ENCODE peak calls at places on chromosome 17, in five cellular contexts. One of them, this sample, is unnamed.

GRCh38 chr17:7717756-7718350 is 309 bp downstream of the DNAH2 start:
- DNase-seq in tibial artery: no peak
- DNase-seq in GM10248: no peak
- DNase-seq in mesothelial cell of epicardium: no peak
- DNase-seq in astrocyte of the cerebellum: no peak
- DNase-seq in this sample: no peak

GRCh38 chr17:57203076-57203475 is 53.2 kb upstream of the MSI2 start:
- DNase-seq in GM10248: no peak
- DNase-seq in tibial artery: no peak
- DNase-seq in mesothelial cell of epicardium: no peak
- DNase-seq in astrocyte of the cerebellum: no peak
- DNase-seq in this sample: no peak

GRCh38 chr17:1673041-1673790 is 11.5 kb downstream of the PRPF8 start:
- DNase-seq in astrocyte of the cerebellum: no peak
- DNase-seq in mesothelial cell of epicardium: no peak
- DNase-seq in tibial artery: no peak
- DNase-seq in GM10248: no peak
- DNase-seq in this sample: no peak

GRCh38 chr17:79528592-79529125 is 82.2 kb downstream of the RBFOX3 start:
- DNase-seq in GM10248: no peak
- DNase-seq in mesothelial cell of epicardium: no peak
- DNase-seq in tibial artery: no peak
- DNase-seq in astrocyte of the cerebellum: no peak
- DNase-seq in this sample: no peak

GRCh38 chr17:76868669-76869208 is 535 bp downstream of the MGAT5B start:
- DNase-seq in mesothelial cell of epicardium: no peak
- DNase-seq in GM10248: no peak
- DNase-seq in tibial artery: no peak
- DNase-seq in astrocyte of the cerebellum: no peak
- DNase-seq in this sample: no peak

GRCh38 chr17:21294321-21295035 is 10.0 kb downstream of the MAP2K3 start:
- DNase-seq in GM10248: no peak
- DNase-seq in mesothelial cell of epicardium: no peak
- DNase-seq in astrocyte of the cerebellum: no peak
- DNase-seq in tibial artery: no peak
- DNase-seq in this sample: no peak

GRCh38 chr17:73278465-73279453 is 17.1 kb upstream of the CPSF4L start:
- DNase-seq in astrocyte of the cerebellum: no peak
- DNase-seq in GM10248: no peak
- DNase-seq in tibial artery: no peak
- DNase-seq in mesothelial cell of epicardium: peak
- DNase-seq in this sample: no peak

GRCh38 chr17:35666967-35667552 is 64.4 kb upstream of the RASL10B start:
- DNase-seq in astrocyte of the cerebellum: no peak
- DNase-seq in GM10248: no peak
- DNase-seq in tibial artery: no peak
- DNase-seq in mesothelial cell of epicardium: no peak
- DNase-seq in this sample: no peak

GRCh38 chr17:29827179-29827578 is 102.8 kb downstream of the SSH2 start:
- DNase-seq in astrocyte of the cerebellum: no peak
- DNase-seq in mesothelial cell of epicardium: no peak
- DNase-seq in GM10248: no peak
- DNase-seq in tibial artery: no peak
- DNase-seq in this sample: no peak

GRCh38 chr17:36019423-36019822 is 1.7 kb upstream of the CCL23 start:
- DNase-seq in GM10248: no peak
- DNase-seq in mesothelial cell of epicardium: no peak
- DNase-seq in tibial artery: no peak
- DNase-seq in astrocyte of the cerebellum: no peak
- DNase-seq in this sample: no peak

GRCh38 chr17:55635253-55635766 is 87.4 kb downstream of the TMEM100 start:
- DNase-seq in GM10248: no peak
- DNase-seq in astrocyte of the cerebellum: no peak
- DNase-seq in tibial artery: no peak
- DNase-seq in mesothelial cell of epicardium: no peak
- DNase-seq in this sample: no peak

GRCh38 chr17:19945009-19945650 is 32.5 kb downstream of the AKAP10 start:
- DNase-seq in mesothelial cell of epicardium: no peak
- DNase-seq in astrocyte of the cerebellum: no peak
- DNase-seq in GM10248: no peak
- DNase-seq in tibial artery: no peak
- DNase-seq in this sample: no peak

GRCh38 chr17:13212861-13213260 is 195.0 kb upstream of the ELAC2 start:
- DNase-seq in GM10248: no peak
- DNase-seq in tibial artery: no peak
- DNase-seq in astrocyte of the cerebellum: no peak
- DNase-seq in mesothelial cell of epicardium: no peak
- DNase-seq in this sample: no peak

GRCh38 chr17:37098910-37099664 is 150.3 kb downstream of the AATF start:
- DNase-seq in GM10248: no peak
- DNase-seq in mesothelial cell of epicardium: no peak
- DNase-seq in astrocyte of the cerebellum: no peak
- DNase-seq in tibial artery: no peak
- DNase-seq in this sample: no peak

GRCh38 chr17:9612016-9612415 is 33.3 kb upstream of the USP43 start:
- DNase-seq in GM10248: no peak
- DNase-seq in mesothelial cell of epicardium: no peak
- DNase-seq in tibial artery: no peak
- DNase-seq in astrocyte of the cerebellum: no peak
- DNase-seq in this sample: no peak

GRCh38 chr17:56897646-56898424 is 16.0 kb downstream of the TRIM25 start:
- DNase-seq in GM10248: peak
- DNase-seq in tibial artery: peak
- DNase-seq in mesothelial cell of epicardium: no peak
- DNase-seq in astrocyte of the cerebellum: no peak
- DNase-seq in this sample: no peak

GRCh38 chr17:48643697-48644012 is 17.5 kb upstream of the HOXB9 start:
- DNase-seq in tibial artery: no peak
- DNase-seq in GM10248: no peak
- DNase-seq in astrocyte of the cerebellum: no peak
- DNase-seq in mesothelial cell of epicardium: no peak
- DNase-seq in this sample: no peak

GRCh38 chr17:61816538-61816937 is 46.8 kb downstream of the BRIP1 start:
- DNase-seq in mesothelial cell of epicardium: no peak
- DNase-seq in tibial artery: no peak
- DNase-seq in astrocyte of the cerebellum: no peak
- DNase-seq in GM10248: no peak
- DNase-seq in this sample: no peak

GRCh38 chr17:73453090-73453489 is 141.3 kb upstream of the CDC42EP4 start:
- DNase-seq in mesothelial cell of epicardium: no peak
- DNase-seq in GM10248: no peak
- DNase-seq in astrocyte of the cerebellum: no peak
- DNase-seq in tibial artery: no peak
- DNase-seq in this sample: no peak

GRCh38 chr17:19275457-19276082 is 38.4 kb downstream of the EPN2 start:
- DNase-seq in mesothelial cell of epicardium: no peak
- DNase-seq in tibial artery: no peak
- DNase-seq in GM10248: no peak
- DNase-seq in astrocyte of the cerebellum: no peak
- DNase-seq in this sample: no peak

GRCh38 chr17:53142890-53143289 is 679.8 kb upstream of the KIF2B start:
- DNase-seq in GM10248: no peak
- DNase-seq in tibial artery: no peak
- DNase-seq in mesothelial cell of epicardium: no peak
- DNase-seq in astrocyte of the cerebellum: no peak
- DNase-seq in this sample: no peak

GRCh38 chr17:68491864-68492263 is 20.4 kb upstream of the PRKAR1A start:
- DNase-seq in astrocyte of the cerebellum: no peak
- DNase-seq in tibial artery: no peak
- DNase-seq in GM10248: no peak
- DNase-seq in mesothelial cell of epicardium: no peak
- DNase-seq in this sample: no peak

GRCh38 chr17:73879987-73880386 is 235.7 kb upstream of the SDK2 start:
- DNase-seq in tibial artery: no peak
- DNase-seq in astrocyte of the cerebellum: no peak
- DNase-seq in mesothelial cell of epicardium: no peak
- DNase-seq in GM10248: no peak
- DNase-seq in this sample: no peak

GRCh38 chr17:66348605-66349165 is 46.3 kb downstream of the PRKCA start:
- DNase-seq in astrocyte of the cerebellum: peak
- DNase-seq in GM10248: no peak
- DNase-seq in mesothelial cell of epicardium: no peak
- DNase-seq in tibial artery: no peak
- DNase-seq in this sample: no peak

GRCh38 chr17:382644-383533 is 30.3 kb upstream of the RPH3AL start:
- DNase-seq in GM10248: no peak
- DNase-seq in tibial artery: no peak
- DNase-seq in astrocyte of the cerebellum: no peak
- DNase-seq in mesothelial cell of epicardium: peak
- DNase-seq in this sample: no peak

GRCh38 chr17:21199856-21200255 is 14.1 kb downstream of the TMEM11 start:
- DNase-seq in GM10248: no peak
- DNase-seq in astrocyte of the cerebellum: no peak
- DNase-seq in mesothelial cell of epicardium: no peak
- DNase-seq in tibial artery: no peak
- DNase-seq in this sample: no peak

GRCh38 chr17:75412455-75413317 is 7.2 kb upstream of the GRB2 start:
- DNase-seq in mesothelial cell of epicardium: peak
- DNase-seq in tibial artery: peak
- DNase-seq in astrocyte of the cerebellum: peak
- DNase-seq in GM10248: peak
- DNase-seq in this sample: peak

GRCh38 chr17:72734611-72735010 is 357.9 kb downstream of the SLC39A11 start:
- DNase-seq in GM10248: no peak
- DNase-seq in mesothelial cell of epicardium: no peak
- DNase-seq in tibial artery: no peak
- DNase-seq in astrocyte of the cerebellum: no peak
- DNase-seq in this sample: no peak

GRCh38 chr17:79732804-79733691 is 2.3 kb downstream of the ENPP7 start:
- DNase-seq in mesothelial cell of epicardium: no peak
- DNase-seq in astrocyte of the cerebellum: no peak
- DNase-seq in GM10248: peak
- DNase-seq in tibial artery: no peak
- DNase-seq in this sample: peak

GRCh38 chr17:61474235-61474927 is 22.2 kb downstream of the TBX4 start:
- DNase-seq in astrocyte of the cerebellum: no peak
- DNase-seq in mesothelial cell of epicardium: no peak
- DNase-seq in GM10248: no peak
- DNase-seq in tibial artery: peak
- DNase-seq in this sample: no peak

GRCh38 chr17:59683283-59683682 is 23.9 kb downstream of the PTRH2 start:
- DNase-seq in astrocyte of the cerebellum: no peak
- DNase-seq in GM10248: no peak
- DNase-seq in tibial artery: no peak
- DNase-seq in mesothelial cell of epicardium: no peak
- DNase-seq in this sample: no peak

GRCh38 chr17:50977487-50978159 is 111.5 kb upstream of the TOB1 start:
- DNase-seq in mesothelial cell of epicardium: no peak
- DNase-seq in GM10248: no peak
- DNase-seq in tibial artery: no peak
- DNase-seq in astrocyte of the cerebellum: no peak
- DNase-seq in this sample: no peak

GRCh38 chr17:76997981-76998531 is 129.9 kb downstream of the MGAT5B start:
- DNase-seq in tibial artery: no peak
- DNase-seq in astrocyte of the cerebellum: no peak
- DNase-seq in GM10248: peak
- DNase-seq in mesothelial cell of epicardium: no peak
- DNase-seq in this sample: peak

GRCh38 chr17:79892457-79893236 is 53.4 kb upstream of the CBX4 start:
- DNase-seq in tibial artery: peak
- DNase-seq in GM10248: no peak
- DNase-seq in mesothelial cell of epicardium: no peak
- DNase-seq in astrocyte of the cerebellum: no peak
- DNase-seq in this sample: no peak

GRCh38 chr17:75910699-75911098 is 6.0 kb upstream of the MRPL38 start:
- DNase-seq in astrocyte of the cerebellum: no peak
- DNase-seq in tibial artery: no peak
- DNase-seq in mesothelial cell of epicardium: no peak
- DNase-seq in GM10248: no peak
- DNase-seq in this sample: no peak

DNA sequence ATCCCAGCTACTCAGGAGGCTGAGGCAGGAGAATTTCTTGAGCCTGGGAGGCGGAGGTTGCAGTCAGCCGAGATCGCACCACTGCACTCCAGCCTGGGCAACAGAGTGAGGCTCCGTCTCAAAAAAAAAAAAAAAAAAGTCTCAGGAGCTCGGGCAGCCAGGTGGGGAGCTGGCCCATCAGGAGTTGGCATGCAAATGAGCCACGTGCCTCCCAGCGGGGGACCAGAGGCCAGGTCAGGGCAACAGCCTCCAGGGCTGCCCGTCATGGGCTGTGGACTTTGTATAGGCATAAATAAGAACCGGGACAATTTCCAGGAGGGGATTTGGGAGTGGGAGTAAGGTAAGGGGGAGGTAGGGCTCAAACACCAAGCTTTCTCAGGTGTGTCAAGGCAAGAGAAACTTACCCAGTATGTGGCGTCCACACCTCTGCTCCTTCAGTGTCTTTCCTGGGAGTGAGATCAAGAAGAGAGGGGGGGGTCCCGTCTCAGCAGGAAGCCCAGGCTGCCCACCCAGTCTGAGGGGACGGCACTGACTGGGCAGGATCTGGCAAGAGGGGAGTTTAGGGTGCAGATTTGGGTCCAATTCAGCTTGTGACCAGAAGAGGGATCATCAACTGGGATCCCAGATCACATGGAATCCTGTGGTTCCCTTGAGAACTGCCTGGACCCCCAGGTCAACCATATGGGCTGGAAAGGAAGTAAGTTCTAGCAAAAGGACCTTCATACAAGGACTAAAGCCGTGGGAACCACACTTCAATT is 22.3 kb upstream of the G6PC1 start:
- DNase-seq in tibial artery: no peak
- DNase-seq in astrocyte of the cerebellum: no peak
- DNase-seq in mesothelial cell of epicardium: no peak
- DNase-seq in GM10248: no peak
- DNase-seq in this sample: no peak
- TF ChIP-seq CTCF in tibial artery: no peak
- TF ChIP-seq CTCF in astrocyte of the cerebellum: no peak
- TF ChIP-seq CTCF in mesothelial cell of epicardium: no peak
- TF ChIP-seq CTCF in GM10248: no peak
- TF ChIP-seq CTCF in this sample: no peak

GRCh38 chr17:16463341-16464000 is 28.5 kb downstream of the LRRC75A start:
- DNase-seq in GM10248: no peak
- DNase-seq in astrocyte of the cerebellum: no peak
- DNase-seq in tibial artery: no peak
- DNase-seq in mesothelial cell of epicardium: no peak
- DNase-seq in this sample: no peak
- TF ChIP-seq CTCF in GM10248: no peak
- TF ChIP-seq CTCF in astrocyte of the cerebellum: peak
- TF ChIP-seq CTCF in tibial artery: peak
- TF ChIP-seq CTCF in mesothelial cell of epicardium: no peak
- TF ChIP-seq CTCF in this sample: no peak

DNA sequence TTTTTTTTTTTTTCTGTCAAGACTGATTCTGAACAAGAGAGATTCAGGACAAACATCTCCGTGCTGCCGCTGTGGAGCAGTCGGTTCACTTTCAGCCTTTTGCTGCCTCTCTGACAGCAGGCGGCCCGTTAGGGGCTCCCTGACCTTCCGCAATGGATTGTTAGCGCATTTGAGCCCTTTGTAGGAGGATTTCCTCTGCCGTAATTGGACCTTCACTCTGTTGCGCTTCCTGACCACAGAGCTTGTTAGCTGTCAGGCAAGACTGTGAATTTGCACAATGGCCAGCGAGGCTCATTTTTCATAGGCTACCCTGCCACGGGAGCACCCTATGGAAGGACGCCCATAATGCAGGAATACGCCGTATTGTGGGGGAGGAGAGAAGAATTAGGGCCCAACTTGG is 205.1 kb upstream of the NLRP1 start:
- DNase-seq in tibial artery: no peak
- DNase-seq in mesothelial cell of epicardium: no peak
- DNase-seq in astrocyte of the cerebellum: no peak
- DNase-seq in GM10248: no peak
- DNase-seq in this sample: no peak
- TF ChIP-seq CTCF in tibial artery: no peak
- TF ChIP-seq CTCF in mesothelial cell of epicardium: no peak
- TF ChIP-seq CTCF in astrocyte of the cerebellum: no peak
- TF ChIP-seq CTCF in GM10248: no peak
- TF ChIP-seq CTCF in this sample: no peak

GRCh38 chr17:39777534-39778365 is 40.0 kb downstream of the GRB7 start:
- DNase-seq in tibial artery: no peak
- DNase-seq in GM10248: peak
- DNase-seq in mesothelial cell of epicardium: no peak
- DNase-seq in astrocyte of the cerebellum: no peak
- DNase-seq in this sample: no peak
- TF ChIP-seq CTCF in tibial artery: no peak
- TF ChIP-seq CTCF in GM10248: no peak
- TF ChIP-seq CTCF in mesothelial cell of epicardium: no peak
- TF ChIP-seq CTCF in astrocyte of the cerebellum: no peak
- TF ChIP-seq CTCF in this sample: no peak

This sample was measured in activated B cell treated with CpG ODN at 0.5 μM for 24 hours.